ENCODE peak calls at places on chromosomes 4 and X, in four cellular contexts. L is IMR-90, C is K562, M is GM12878. V is an unnamed sample.

GRCh38 chrX:2854918-2855317 is 26.2 kb downstream of the GYG2 start:
- DNase-seq in L (no peak), C (no peak), M (no peak), V (no peak)

GRCh38 chr4:139054791-139055376 is 39.3 kb downstream of the NOCT start:
- DNase-seq in L (peak; percentile 26), C (no peak), M (no peak), V (no peak)

GRCh38 chr4:74471228-74471627 is 26.3 kb downstream of the AREG start:
- DNase-seq in L (no peak), C (no peak), M (no peak), V (no peak)

GRCh38 chrX:40402771-40403533 is 177.8 kb upstream of the ATP6AP2 start:
- DNase-seq in L (peak; percentile 46), C (peak; percentile 20), M (no peak), V (no peak)

GRCh38 chr4:187172340-187172761 is 448.7 kb upstream of the FAT1 start:
- DNase-seq in L (no peak), C (no peak), M (no peak), V (no peak)

GRCh38 chr4:26323807-26324206 is 3.0 kb downstream of the RBPJ start:
- DNase-seq in L (peak; percentile 68), C (no peak), M (no peak), V (peak; percentile 73)

GRCh38 chr4:26150948-26151347 is 169.9 kb upstream of the RBPJ start:
- DNase-seq in L (peak; percentile 79), C (no peak), M (no peak), V (no peak)

GRCh38 chrX:135707880-135708279 is 5.6 kb upstream of the CT45A1 start:
- DNase-seq in L (no peak), C (peak; percentile 76), M (no peak), V (peak; percentile 7)

GRCh38 chrX:130109429-130110378 is 593 bp downstream of the ELF4 start:
- DNase-seq in L (peak; percentile 27), C (peak; percentile 47), M (no peak), V (no peak)

GRCh38 chr4:112793033-112793432 is 156.1 kb downstream of the LARP7 start:
- DNase-seq in L (no peak), C (no peak), M (no peak), V (no peak)

GRCh38 chrX:110853610-110854009 is 58.0 kb upstream of the CHRDL1 start:
- DNase-seq in L (no peak), C (no peak), M (no peak), V (no peak)
- TF ChIP-seq CTCF in L (peak; percentile 24), C (peak; percentile 15), M (peak; percentile 8), V (no peak)

GRCh38 chr4:89305712-89306437 is 1.7 kb downstream of the GPRIN3 start:
- DNase-seq in L (no peak), C (no peak), M (no peak), V (peak; percentile 19)
- TF ChIP-seq POLR2A in L (no peak), C (no peak), M (no peak), V (no peak)

GRCh38 chr4:173301518-173302201 is 32.5 kb downstream of the HMGB2 start:
- DNase-seq in L (peak; percentile 66), C (peak; percentile 20), M (no peak), V (peak; percentile 38)
- TF ChIP-seq FOS in L (no peak), C (no peak), M (no peak), V (no peak)

GRCh38 chr4:103429283-103429682 is 231.1 kb upstream of the CENPE start:
- DNase-seq in L (no peak), C (no peak), M (no peak), V (no peak)
- TF ChIP-seq CTCF in L (no peak), C (no peak), M (peak; percentile 49), V (no peak)

GRCh38 chrX:103831803-103832544 is at the start of gene RAB9B:
- DNase-seq in L (peak; percentile 33), C (peak; percentile 15), M (no peak), V (peak; percentile 41)
- TF ChIP-seq POLR2A in L (no peak), C (no peak), M (no peak), V (no peak)

GRCh38 chr4:25100156-25100555 is 60.1 kb downstream of the SEPSECS start:
- DNase-seq in L (no peak), C (no peak), M (no peak), V (no peak)

GRCh38 chr4:25103423-25103822 is 56.8 kb downstream of the SEPSECS start:
- DNase-seq in L (no peak), C (no peak), M (no peak), V (no peak)

GRCh38 chr4:25101836-25102235 is 58.4 kb downstream of the SEPSECS start:
- DNase-seq in L (no peak), C (no peak), M (no peak), V (no peak)

GRCh38 chr4:25098964-25099843 is 61.0 kb downstream of the SEPSECS start:
- DNase-seq in L (peak; percentile 63), C (peak; percentile 27), M (no peak), V (peak; percentile 9)

DNA sequence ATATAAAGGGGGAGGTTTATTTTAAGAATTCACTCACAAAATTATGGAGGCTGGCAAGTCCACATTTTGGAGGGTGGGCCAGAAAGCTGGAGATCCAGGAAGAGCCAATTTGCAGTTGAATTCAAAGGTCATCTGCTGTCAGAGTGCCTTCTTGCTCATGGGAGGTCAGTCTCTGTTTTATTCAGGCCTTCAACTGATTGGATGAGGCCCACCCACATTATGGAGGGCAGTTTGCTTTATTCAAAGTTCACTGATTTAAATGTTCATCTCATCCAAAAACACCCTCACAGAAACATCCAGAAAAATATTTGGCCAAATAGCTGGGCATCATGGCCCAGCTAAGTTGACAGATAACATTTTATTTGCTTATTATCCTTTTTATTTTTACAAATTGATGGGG is 59.5 kb downstream of the SEPSECS start:
- DNase-seq in L (no peak), C (no peak), M (no peak), V (no peak)
- TF ChIP-seq FOS in L (no peak), C (no peak), M (no peak), V (no peak)

V was measured in endothelial cell of umbilical vein.